ENCODE peak calls at places on chromosome X, in seven cellular contexts. One of them, this sample, is unnamed.

GRCh38 chrX:69109706-69110635 is 55.3 kb downstream of the PJA1 start:
- DNase-seq in bronchial epithelial cell: peak
- DNase-seq in stomach: no peak
- DNase-seq in GM13976: no peak
- DNase-seq in spleen: no peak
- DNase-seq in mucosa of descending colon: no peak
- DNase-seq in tibial nerve: peak
- DNase-seq in this sample: no peak

GRCh38 chrX:25049347-25049746 is 33.6 kb upstream of the ARX start:
- DNase-seq in bronchial epithelial cell: peak
- DNase-seq in stomach: no peak
- DNase-seq in GM13976: no peak
- DNase-seq in spleen: no peak
- DNase-seq in mucosa of descending colon: no peak
- DNase-seq in tibial nerve: no peak
- DNase-seq in this sample: no peak

GRCh38 chrX:51852621-51853020 is 40.8 kb upstream of the MAGED1 start:
- DNase-seq in bronchial epithelial cell: no peak
- DNase-seq in stomach: no peak
- DNase-seq in GM13976: no peak
- DNase-seq in spleen: no peak
- DNase-seq in mucosa of descending colon: no peak
- DNase-seq in tibial nerve: no peak
- DNase-seq in this sample: no peak

GRCh38 chrX:154058207-154058997 is 38.7 kb upstream of the IRAK1 start:
- DNase-seq in bronchial epithelial cell: no peak
- DNase-seq in stomach: no peak
- DNase-seq in GM13976: no peak
- DNase-seq in spleen: no peak
- DNase-seq in mucosa of descending colon: no peak
- DNase-seq in tibial nerve: no peak
- DNase-seq in this sample: no peak

GRCh38 chrX:15721911-15722310 is 16.2 kb upstream of the CA5B start:
- DNase-seq in bronchial epithelial cell: no peak
- DNase-seq in stomach: no peak
- DNase-seq in GM13976: no peak
- DNase-seq in spleen: no peak
- DNase-seq in mucosa of descending colon: no peak
- DNase-seq in tibial nerve: no peak
- DNase-seq in this sample: no peak

GRCh38 chrX:79592259-79592658 is 225.1 kb upstream of the ITM2A start:
- DNase-seq in bronchial epithelial cell: no peak
- DNase-seq in stomach: no peak
- DNase-seq in GM13976: no peak
- DNase-seq in spleen: no peak
- DNase-seq in mucosa of descending colon: no peak
- DNase-seq in tibial nerve: no peak
- DNase-seq in this sample: no peak

GRCh38 chrX:55579115-55579514 is 44.1 kb upstream of the FOXR2 start:
- DNase-seq in bronchial epithelial cell: no peak
- DNase-seq in stomach: no peak
- DNase-seq in GM13976: no peak
- DNase-seq in spleen: no peak
- DNase-seq in mucosa of descending colon: no peak
- DNase-seq in tibial nerve: no peak
- DNase-seq in this sample: no peak

GRCh38 chrX:150897371-150898319 is 823 bp downstream of the CD99L2 start:
- DNase-seq in bronchial epithelial cell: no peak
- DNase-seq in stomach: peak
- DNase-seq in GM13976: no peak
- DNase-seq in spleen: peak
- DNase-seq in mucosa of descending colon: peak
- DNase-seq in tibial nerve: no peak
- DNase-seq in this sample: no peak

GRCh38 chrX:21738145-21738949 is 19.6 kb downstream of the SMPX start:
- DNase-seq in bronchial epithelial cell: peak
- DNase-seq in stomach: no peak
- DNase-seq in GM13976: no peak
- DNase-seq in spleen: no peak
- DNase-seq in mucosa of descending colon: no peak
- DNase-seq in tibial nerve: no peak
- DNase-seq in this sample: no peak

GRCh38 chrX:70052895-70053615 is 3.3 kb upstream of the AWAT2 start:
- DNase-seq in bronchial epithelial cell: no peak
- DNase-seq in stomach: no peak
- DNase-seq in GM13976: no peak
- DNase-seq in spleen: no peak
- DNase-seq in mucosa of descending colon: no peak
- DNase-seq in tibial nerve: no peak
- DNase-seq in this sample: peak

GRCh38 chrX:22800360-22800759 is 199.4 kb upstream of the DDX53 start:
- DNase-seq in bronchial epithelial cell: peak
- DNase-seq in stomach: no peak
- DNase-seq in GM13976: no peak
- DNase-seq in spleen: no peak
- DNase-seq in mucosa of descending colon: no peak
- DNase-seq in tibial nerve: peak
- DNase-seq in this sample: no peak

GRCh38 chrX:154019061-154019621 is 561 bp downstream of the IRAK1 start:
- DNase-seq in bronchial epithelial cell: no peak
- DNase-seq in stomach: no peak
- DNase-seq in GM13976: no peak
- DNase-seq in spleen: no peak
- DNase-seq in mucosa of descending colon: peak
- DNase-seq in tibial nerve: no peak
- DNase-seq in this sample: no peak

GRCh38 chrX:40644175-40644574 is 3.2 kb downstream of the CXorf38 start:
- DNase-seq in bronchial epithelial cell: no peak
- DNase-seq in stomach: no peak
- DNase-seq in GM13976: no peak
- DNase-seq in spleen: no peak
- DNase-seq in mucosa of descending colon: no peak
- DNase-seq in tibial nerve: peak
- DNase-seq in this sample: no peak

GRCh38 chrX:19046343-19047215 is 62.7 kb upstream of the PHKA2 start:
- DNase-seq in bronchial epithelial cell: peak
- DNase-seq in stomach: no peak
- DNase-seq in GM13976: no peak
- DNase-seq in spleen: no peak
- DNase-seq in mucosa of descending colon: no peak
- DNase-seq in tibial nerve: no peak
- DNase-seq in this sample: no peak

GRCh38 chrX:37434362-37434761 is 85.2 kb downstream of the PRRG1 start:
- DNase-seq in bronchial epithelial cell: no peak
- DNase-seq in stomach: no peak
- DNase-seq in GM13976: no peak
- DNase-seq in spleen: no peak
- DNase-seq in mucosa of descending colon: no peak
- DNase-seq in tibial nerve: no peak
- DNase-seq in this sample: no peak

GRCh38 chrX:136431625-136432024 is 56.1 kb upstream of the BRS3 start:
- DNase-seq in bronchial epithelial cell: no peak
- DNase-seq in stomach: no peak
- DNase-seq in GM13976: no peak
- DNase-seq in spleen: no peak
- DNase-seq in mucosa of descending colon: no peak
- DNase-seq in tibial nerve: no peak
- DNase-seq in this sample: no peak

GRCh38 chrX:133994576-133994975 is 9.2 kb upstream of the GPC3 start:
- DNase-seq in bronchial epithelial cell: no peak
- DNase-seq in stomach: no peak
- DNase-seq in GM13976: no peak
- DNase-seq in spleen: no peak
- DNase-seq in mucosa of descending colon: no peak
- DNase-seq in tibial nerve: no peak
- DNase-seq in this sample: no peak

GRCh38 chrX:110204986-110205385 is 112.9 kb downstream of the AMMECR1 start:
- DNase-seq in bronchial epithelial cell: peak
- DNase-seq in stomach: no peak
- DNase-seq in GM13976: no peak
- DNase-seq in spleen: no peak
- DNase-seq in mucosa of descending colon: no peak
- DNase-seq in tibial nerve: no peak
- DNase-seq in this sample: no peak

GRCh38 chrX:39809326-39809725 is 288.4 kb downstream of the BCOR start:
- DNase-seq in bronchial epithelial cell: peak
- DNase-seq in stomach: no peak
- DNase-seq in GM13976: no peak
- DNase-seq in spleen: no peak
- DNase-seq in mucosa of descending colon: no peak
- DNase-seq in tibial nerve: no peak
- DNase-seq in this sample: no peak

GRCh38 chrX:40100141-40100536 is 2.4 kb upstream of the BCOR start:
- DNase-seq in bronchial epithelial cell: no peak
- DNase-seq in stomach: peak
- DNase-seq in GM13976: no peak
- DNase-seq in spleen: peak
- DNase-seq in mucosa of descending colon: no peak
- DNase-seq in tibial nerve: no peak
- DNase-seq in this sample: peak

GRCh38 chrX:49842603-49843002 is 13.5 kb downstream of the PAGE4 start:
- DNase-seq in bronchial epithelial cell: peak
- DNase-seq in stomach: no peak
- DNase-seq in GM13976: no peak
- DNase-seq in spleen: no peak
- DNase-seq in mucosa of descending colon: no peak
- DNase-seq in tibial nerve: no peak
- DNase-seq in this sample: no peak

GRCh38 chrX:131792789-131793462 is 230.2 kb upstream of the STK26 start:
- DNase-seq in bronchial epithelial cell: no peak
- DNase-seq in stomach: peak
- DNase-seq in GM13976: no peak
- DNase-seq in spleen: peak
- DNase-seq in mucosa of descending colon: no peak
- DNase-seq in tibial nerve: no peak
- DNase-seq in this sample: no peak

GRCh38 chrX:14546190-14546589 is 16.9 kb downstream of the GLRA2 start:
- DNase-seq in bronchial epithelial cell: no peak
- DNase-seq in stomach: no peak
- DNase-seq in GM13976: no peak
- DNase-seq in spleen: no peak
- DNase-seq in mucosa of descending colon: no peak
- DNase-seq in tibial nerve: no peak
- DNase-seq in this sample: no peak

GRCh38 chrX:17812763-17813162 is 48.3 kb downstream of the RAI2 start:
- DNase-seq in bronchial epithelial cell: peak
- DNase-seq in stomach: no peak
- DNase-seq in GM13976: no peak
- DNase-seq in spleen: no peak
- DNase-seq in mucosa of descending colon: no peak
- DNase-seq in tibial nerve: no peak
- DNase-seq in this sample: no peak

GRCh38 chrX:47030339-47030738 is 47.9 kb upstream of the RGN start:
- DNase-seq in bronchial epithelial cell: peak
- DNase-seq in stomach: no peak
- DNase-seq in GM13976: peak
- DNase-seq in spleen: no peak
- DNase-seq in mucosa of descending colon: no peak
- DNase-seq in tibial nerve: peak
- DNase-seq in this sample: no peak

GRCh38 chrX:43581888-43582539 is 74.1 kb upstream of the MAOA start:
- DNase-seq in bronchial epithelial cell: peak
- DNase-seq in stomach: no peak
- DNase-seq in GM13976: no peak
- DNase-seq in spleen: no peak
- DNase-seq in mucosa of descending colon: no peak
- DNase-seq in tibial nerve: no peak
- DNase-seq in this sample: no peak

GRCh38 chrX:115362334-115363095 is 73.0 kb downstream of the LUZP4 start:
- DNase-seq in bronchial epithelial cell: no peak
- DNase-seq in stomach: no peak
- DNase-seq in GM13976: no peak
- DNase-seq in spleen: no peak
- DNase-seq in mucosa of descending colon: no peak
- DNase-seq in tibial nerve: no peak
- DNase-seq in this sample: no peak

GRCh38 chrX:71563921-71564320 is 14.3 kb upstream of the GCNA start:
- DNase-seq in bronchial epithelial cell: no peak
- DNase-seq in stomach: no peak
- DNase-seq in GM13976: no peak
- DNase-seq in spleen: no peak
- DNase-seq in mucosa of descending colon: no peak
- DNase-seq in tibial nerve: no peak
- DNase-seq in this sample: no peak
- TF ChIP-seq CTCF in bronchial epithelial cell: no peak
- TF ChIP-seq CTCF in stomach: no peak
- TF ChIP-seq CTCF in GM13976: no peak
- TF ChIP-seq CTCF in spleen: no peak
- TF ChIP-seq CTCF in mucosa of descending colon: no peak
- TF ChIP-seq CTCF in tibial nerve: no peak
- TF ChIP-seq CTCF in this sample: no peak

GRCh38 chrX:119488749-119489148 is 20.5 kb downstream of the SLC25A5 start:
- DNase-seq in bronchial epithelial cell: no peak
- DNase-seq in stomach: peak
- DNase-seq in GM13976: peak
- DNase-seq in spleen: no peak
- DNase-seq in mucosa of descending colon: no peak
- DNase-seq in tibial nerve: peak
- DNase-seq in this sample: no peak
- TF ChIP-seq CTCF in bronchial epithelial cell: peak
- TF ChIP-seq CTCF in stomach: peak
- TF ChIP-seq CTCF in GM13976: peak
- TF ChIP-seq CTCF in spleen: peak
- TF ChIP-seq CTCF in mucosa of descending colon: peak
- TF ChIP-seq CTCF in tibial nerve: peak
- TF ChIP-seq CTCF in this sample: peak

DNA sequence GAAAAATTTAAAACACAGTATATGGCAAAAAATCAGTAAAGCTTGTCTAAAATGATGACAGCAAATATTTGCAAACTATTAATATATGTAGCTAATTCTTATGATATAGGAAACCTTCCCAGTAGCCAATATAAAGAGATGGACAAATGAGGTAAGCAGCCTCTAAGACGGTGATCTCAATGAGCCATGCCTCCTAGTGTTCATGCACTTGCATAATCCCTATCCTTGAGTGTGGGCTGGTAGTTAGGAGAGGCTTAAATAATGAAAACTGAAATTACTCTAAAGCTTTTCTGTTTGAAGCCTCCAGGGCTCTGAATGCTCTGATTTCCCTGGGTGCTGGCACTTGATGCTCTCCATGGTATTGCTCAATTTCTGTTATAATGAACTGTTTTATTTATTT is 24.6 kb upstream of the ARMCX4 start:
- DNase-seq in bronchial epithelial cell: peak
- DNase-seq in stomach: no peak
- DNase-seq in GM13976: no peak
- DNase-seq in spleen: no peak
- DNase-seq in mucosa of descending colon: no peak
- DNase-seq in tibial nerve: no peak
- DNase-seq in this sample: no peak
- TF ChIP-seq CTCF in bronchial epithelial cell: no peak
- TF ChIP-seq CTCF in stomach: no peak
- TF ChIP-seq CTCF in GM13976: no peak
- TF ChIP-seq CTCF in spleen: no peak
- TF ChIP-seq CTCF in mucosa of descending colon: no peak
- TF ChIP-seq CTCF in tibial nerve: no peak
- TF ChIP-seq CTCF in this sample: no peak

DNA sequence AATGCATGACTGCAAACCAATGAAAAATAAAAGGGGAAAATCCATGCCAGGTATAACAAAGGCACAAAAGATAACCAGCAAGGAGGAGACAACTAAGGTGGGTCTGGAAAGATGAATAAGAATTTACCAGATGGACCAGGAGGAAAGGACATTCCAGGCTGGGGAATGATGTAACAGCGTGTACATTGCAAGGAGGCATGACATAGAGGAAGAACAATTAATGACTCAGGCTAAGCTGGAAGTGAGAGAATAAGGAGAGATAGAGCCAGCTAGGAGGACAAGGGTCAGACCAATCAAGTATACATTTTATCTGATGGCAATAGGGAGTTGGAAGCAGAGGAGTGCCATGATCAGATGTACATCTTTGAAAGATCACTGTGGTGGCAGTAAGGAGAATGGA is 57.0 kb downstream of the MTMR8 start:
- DNase-seq in bronchial epithelial cell: peak
- DNase-seq in stomach: no peak
- DNase-seq in GM13976: no peak
- DNase-seq in spleen: no peak
- DNase-seq in mucosa of descending colon: no peak
- DNase-seq in tibial nerve: no peak
- DNase-seq in this sample: no peak
- TF ChIP-seq CTCF in bronchial epithelial cell: no peak
- TF ChIP-seq CTCF in stomach: no peak
- TF ChIP-seq CTCF in GM13976: no peak
- TF ChIP-seq CTCF in spleen: no peak
- TF ChIP-seq CTCF in mucosa of descending colon: no peak
- TF ChIP-seq CTCF in tibial nerve: no peak
- TF ChIP-seq CTCF in this sample: no peak